ENCODE peak calls at places on chromosomes 1 and 21, in six cellular contexts. G, T, L, X, E and P are unnamed samples.

GRCh38 chr1:38990401-38990745 is 703 bp upstream of the AKIRIN1 start:
- DNase-seq in G (no peak), T (no peak), L (no peak), X (no peak), E (peak; percentile 17), P (no peak)

GRCh38 chr1:209435654-209436566 is 147.6 kb upstream of the CAMK1G start:
- DNase-seq in G (peak; percentile 65), T (no peak), L (peak; percentile 87), X (peak; percentile 62), E (peak; percentile 74), P (peak; percentile 58)

GRCh38 chr1:116377564-116378529 is 4.8 kb downstream of the ATP1A1 start:
- DNase-seq in G (peak; percentile 69), T (no peak), L (peak; percentile 78), X (peak; percentile 57), E (peak; percentile 75), P (peak; percentile 77)

GRCh38 chr21:40049031-40049958 is 182.1 kb downstream of the PCP4 start:
- DNase-seq in G (no peak), T (peak; percentile 40), L (no peak), X (no peak), E (no peak), P (no peak)

GRCh38 chr1:211349730-211350129 is 23.1 kb downstream of the TRAF5 start:
- DNase-seq in G (no peak), T (no peak), L (no peak), X (no peak), E (no peak), P (no peak)

GRCh38 chr1:78145105-78145580 is 99.4 kb downstream of the GIPC2 start:
- DNase-seq in G (peak; percentile 44), T (no peak), L (peak; percentile 81), X (peak; percentile 14), E (peak; percentile 78), P (peak; percentile 45)

GRCh38 chr1:48552420-48552819 is 80.4 kb upstream of the SPATA6 start:
- DNase-seq in G (no peak), T (no peak), L (no peak), X (no peak), E (peak; percentile 24), P (peak; percentile 13)

GRCh38 chr1:35899941-35900340 is 16.9 kb downstream of the AGO1 start:
- DNase-seq in G (no peak), T (no peak), L (no peak), X (no peak), E (no peak), P (no peak)

GRCh38 chr21:31198575-31198974 is 145.5 kb downstream of the TIAM1 start:
- DNase-seq in G (peak; percentile 34), T (no peak), L (peak; percentile 25), X (no peak), E (peak; percentile 69), P (peak; percentile 33)

GRCh38 chr1:205351984-205352713 is 4.6 kb downstream of the KLHDC8A start:
- DNase-seq in G (no peak), T (no peak), L (no peak), X (no peak), E (no peak), P (no peak)

GRCh38 chr21:43667191-43667904 is 8.0 kb downstream of the RRP1B start:
- DNase-seq in G (peak; percentile 56), T (no peak), L (peak; percentile 64), X (no peak), E (no peak), P (no peak)

GRCh38 chr1:92768915-92769314 is 16.0 kb downstream of the EVI5 start:
- DNase-seq in G (no peak), T (no peak), L (no peak), X (no peak), E (no peak), P (no peak)

GRCh38 chr1:212696721-212697331 is 2.8 kb downstream of the BATF3 start:
- DNase-seq in G (no peak), T (no peak), L (no peak), X (no peak), E (no peak), P (no peak)

GRCh38 chr21:44765231-44766013 is 36.2 kb downstream of the UBE2G2 start:
- DNase-seq in G (peak; percentile 47), T (no peak), L (no peak), X (no peak), E (no peak), P (no peak)

GRCh38 chr21:46021978-46022544 is 40.5 kb downstream of the COL6A1 start:
- DNase-seq in G (no peak), T (no peak), L (no peak), X (peak; percentile 63), E (no peak), P (no peak)

GRCh38 chr1:8133657-8134430 is 107.7 kb upstream of the ERRFI1 start:
- DNase-seq in G (no peak), T (peak; percentile 46), L (peak; percentile 90), X (peak; percentile 38), E (peak; percentile 44), P (no peak)

GRCh38 chr21:46122241-46122671 is 24.3 kb downstream of the COL6A2 start:
- DNase-seq in G (no peak), T (no peak), L (peak; percentile 84), X (no peak), E (no peak), P (no peak)

GRCh38 chr1:66266350-66266749 is 267.6 kb upstream of the SGIP1 start:
- DNase-seq in G (no peak), T (no peak), L (no peak), X (no peak), E (no peak), P (no peak)

GRCh38 chr1:174359454-174359805 is 88.3 kb upstream of the GPR52 start:
- DNase-seq in G (no peak), T (no peak), L (no peak), X (no peak), E (no peak), P (no peak)

GRCh38 chr1:206110820-206111219 is 6.4 kb downstream of the AVPR1B start:
- DNase-seq in G (no peak), T (no peak), L (no peak), X (no peak), E (no peak), P (no peak)

GRCh38 chr1:215547009-215547408 is 20.1 kb upstream of the KCTD3 start:
- DNase-seq in G (no peak), T (no peak), L (no peak), X (no peak), E (no peak), P (no peak)

GRCh38 chr1:23661887-23662286 is 29.7 kb upstream of the RPL11 start:
- DNase-seq in G (no peak), T (no peak), L (no peak), X (no peak), E (no peak), P (no peak)

GRCh38 chr1:23660671-23661070 is 30.9 kb upstream of the RPL11 start:
- DNase-seq in G (no peak), T (no peak), L (no peak), X (no peak), E (no peak), P (no peak)

DNA sequence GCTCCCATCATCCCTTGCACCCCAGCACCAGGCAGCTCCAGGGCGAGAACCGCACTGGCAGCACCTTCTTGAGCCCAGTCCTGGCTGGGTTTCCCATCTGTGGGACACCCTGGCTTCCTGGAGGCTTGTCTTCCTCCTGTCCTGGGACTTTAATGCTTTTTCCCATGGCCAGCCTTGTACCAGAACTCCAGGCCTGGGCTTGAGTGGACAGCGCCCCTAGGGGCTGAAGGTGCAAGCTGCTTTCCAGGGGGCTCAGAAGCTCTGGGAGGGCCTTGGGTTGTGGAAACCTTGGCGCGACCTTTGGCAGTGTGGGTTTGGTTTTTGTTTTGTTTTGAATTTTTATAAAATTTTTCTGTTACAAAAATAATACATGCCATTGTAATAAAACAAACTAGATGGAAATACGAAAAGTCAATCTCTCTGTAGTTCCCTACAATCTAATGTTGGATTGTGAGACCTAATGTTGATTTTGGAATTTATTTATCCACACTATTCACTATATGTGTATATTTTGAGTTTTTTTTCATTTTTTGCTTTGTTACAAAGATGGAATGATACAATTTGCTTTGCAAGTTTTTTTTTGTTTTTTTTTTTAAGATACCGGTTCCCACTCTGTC is 33.8 kb upstream of the RPL11 start:
- DNase-seq in G (peak; percentile 58), T (no peak), L (peak; percentile 10), X (peak; percentile 51), E (peak; percentile 64), P (peak; percentile 58)
- TF ChIP-seq CTCF in G (peak; percentile 86), T (peak; percentile 62), L (peak; percentile 99), X (peak; percentile 74), E (peak; percentile 92), P (peak; percentile 81)

DNA sequence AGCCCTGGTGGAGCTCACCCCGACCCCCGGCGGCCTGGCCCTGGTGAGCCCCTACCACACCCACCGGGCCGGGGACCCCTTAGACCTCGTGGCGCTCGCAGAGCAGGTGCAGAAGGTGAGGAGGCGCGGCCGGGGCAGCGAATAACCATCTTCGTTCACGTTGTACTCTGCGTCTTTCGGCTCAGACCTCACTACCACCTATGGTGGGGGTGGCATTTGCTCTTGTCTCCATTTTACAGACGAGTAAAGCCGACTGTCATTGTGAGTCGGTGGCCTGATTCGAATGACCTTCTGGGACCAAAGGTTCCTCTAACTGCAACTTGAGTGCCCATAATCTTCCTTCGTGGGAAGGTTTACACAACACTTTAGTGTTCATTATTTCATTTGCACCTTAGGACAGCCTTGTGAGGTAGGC is 468 bp downstream of the C1orf50 start:
- DNase-seq in G (no peak), T (no peak), L (no peak), X (no peak), E (no peak), P (no peak)
- TF ChIP-seq CTCF in G (no peak), T (no peak), L (no peak), X (no peak), E (no peak), P (no peak)

GRCh38 chr1:25744636-25745425 is 55.2 kb upstream of the SELENON start:
- DNase-seq in G (no peak), T (no peak), L (no peak), X (no peak), E (no peak), P (no peak)

GRCh38 chr1:25743164-25744139 is 56.5 kb upstream of the SELENON start:
- DNase-seq in G (no peak), T (peak; percentile 83), L (peak; percentile 69), X (peak; percentile 92), E (no peak), P (no peak)

GRCh38 chr1:25742316-25742715 is 57.7 kb upstream of the SELENON start:
- DNase-seq in G (no peak), T (no peak), L (no peak), X (no peak), E (no peak), P (no peak)

GRCh38 chr1:25746299-25747045 is 53.5 kb upstream of the SELENON start:
- DNase-seq in G (no peak), T (no peak), L (no peak), X (no peak), E (no peak), P (no peak)

GRCh38 chr1:25744140-25744581 is 55.8 kb upstream of the SELENON start:
- DNase-seq in G (no peak), T (peak; percentile 35), L (peak; percentile 27), X (peak; percentile 68), E (peak; percentile 25), P (no peak)
- TF ChIP-seq CTCF in G (no peak), T (peak; percentile 42), L (peak; percentile 77), X (peak; percentile 45), E (peak; percentile 33), P (no peak)

DNA sequence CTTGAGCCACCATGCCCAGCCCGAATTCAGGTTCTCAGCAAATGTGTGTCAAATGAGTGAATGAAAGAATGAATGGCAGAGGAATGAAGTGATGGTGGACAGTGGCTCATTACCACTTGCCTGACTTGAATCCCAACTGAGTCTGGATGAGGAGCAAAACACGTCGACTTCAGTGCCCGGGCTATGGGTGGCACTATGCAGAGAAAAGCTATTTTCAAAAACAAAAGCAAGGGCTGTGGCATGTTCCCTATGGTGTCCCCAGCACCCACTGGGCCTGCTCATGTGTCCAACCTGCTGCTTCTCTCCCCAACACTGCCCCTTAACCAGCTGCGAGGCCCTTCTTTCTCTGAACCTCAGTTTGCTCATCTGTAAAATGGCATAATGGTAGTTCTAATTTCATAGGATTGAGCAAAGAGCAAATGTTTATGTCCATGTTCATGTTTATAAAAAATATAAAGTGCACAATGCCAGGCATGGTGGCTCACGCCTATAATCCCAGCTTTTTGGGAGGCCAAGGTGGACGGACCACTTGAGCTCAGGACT is 4.3 kb upstream of the MAD2L2 start:
- DNase-seq in G (no peak), T (no peak), L (no peak), X (no peak), E (no peak), P (no peak)
- TF ChIP-seq CTCF in G (no peak), T (no peak), L (no peak), X (no peak), E (peak; percentile 32), P (no peak)